ENCODE peak calls at places on chromosomes 2 and 18, in ten cellular contexts. G is endothelial cell of umbilical vein, R is esophagus squamous epithelium, N is ovary, P is HepG2, A is testis, Y is body of pancreas, U is suprapubic skin, L is adrenal gland, T is sigmoid colon. W is an unnamed sample.

GRCh38 chr18:10142496-10143160 is 228.8 kb downstream of the VAPA start:
- DNase-seq in G (peak), R (no peak), N (no peak), P (no peak), A (no peak), Y (no peak), U (no peak), L (no peak), T (no peak), W (no peak)

GRCh38 chr2:95050385-95051300 is 25.1 kb downstream of the MAL start:
- DNase-seq in G (no peak), R (no peak), N (no peak), P (no peak), A (no peak), Y (no peak), U (no peak), L (no peak), T (peak), W (no peak)

GRCh38 chr18:2316082-2316481 is 255.2 kb downstream of the METTL4 start:
- DNase-seq in G (no peak), R (no peak), N (no peak), P (no peak), A (no peak), Y (no peak), U (no peak), L (no peak), T (no peak), W (no peak)

GRCh38 chr18:74613390-74613789 is 15.7 kb downstream of the ZNF407 start:
- DNase-seq in G (no peak), R (no peak), N (no peak), P (no peak), A (no peak), Y (no peak), U (no peak), L (no peak), T (no peak), W (no peak)

GRCh38 chr2:80496770-80497169 is 192.2 kb upstream of the LRRTM1 start:
- DNase-seq in G (no peak), R (no peak), N (no peak), P (no peak), A (no peak), Y (no peak), U (no peak), L (no peak), T (no peak), W (no peak)

GRCh38 chr2:160352492-160352891 is 141.1 kb downstream of the RBMS1 start:
- DNase-seq in G (no peak), R (no peak), N (no peak), P (no peak), A (no peak), Y (no peak), U (no peak), L (no peak), T (no peak), W (no peak)

GRCh38 chr2:44655401-44655864 is 286.1 kb upstream of the SIX3 start:
- DNase-seq in G (no peak), R (no peak), N (no peak), P (no peak), A (no peak), Y (no peak), U (no peak), L (no peak), T (no peak), W (no peak)

GRCh38 chr18:7382631-7383335 is 151.9 kb downstream of the LRRC30 start:
- DNase-seq in G (no peak), R (no peak), N (no peak), P (no peak), A (no peak), Y (no peak), U (no peak), L (no peak), T (no peak), W (no peak)

GRCh38 chr2:181471783-181472182 is 14.6 kb downstream of the ITGA4 start:
- DNase-seq in G (no peak), R (no peak), N (no peak), P (no peak), A (no peak), Y (no peak), U (no peak), L (no peak), T (no peak), W (no peak)

GRCh38 chr2:85053802-85054201 is 79.4 kb upstream of the TCF7L1 start:
- DNase-seq in G (no peak), R (no peak), N (no peak), P (peak), A (no peak), Y (no peak), U (no peak), L (peak), T (no peak), W (peak)

GRCh38 chr18:63848159-63848558 is 39.3 kb upstream of the SERPINB2 start:
- DNase-seq in G (peak), R (no peak), N (no peak), P (peak), A (no peak), Y (no peak), U (no peak), L (no peak), T (no peak), W (no peak)

GRCh38 chr2:233979748-233980147 is 62.6 kb downstream of the TRPM8 start:
- DNase-seq in G (no peak), R (no peak), N (no peak), P (no peak), A (no peak), Y (no peak), U (no peak), L (no peak), T (no peak), W (no peak)
- TF ChIP-seq POLR2A in G (no peak), R (no peak), N (no peak), P (no peak), A (no peak), Y (no peak), U (no peak), L (no peak), T (no peak), W (no peak)

GRCh38 chr2:152221870-152222269 is 46.3 kb upstream of the STAM2 start:
- DNase-seq in G (peak), R (no peak), N (no peak), P (no peak), A (no peak), Y (no peak), U (no peak), L (no peak), T (no peak), W (no peak)

GRCh38 chr2:152223997-152224396 is 48.4 kb upstream of the STAM2 start:
- DNase-seq in G (peak), R (no peak), N (peak), P (no peak), A (peak), Y (no peak), U (no peak), L (no peak), T (no peak), W (no peak)

GRCh38 chr2:152228215-152228614 is 52.7 kb upstream of the STAM2 start:
- DNase-seq in G (no peak), R (no peak), N (no peak), P (no peak), A (no peak), Y (no peak), U (no peak), L (no peak), T (no peak), W (no peak)

GRCh38 chr2:152222975-152223638 is 47.5 kb upstream of the STAM2 start:
- DNase-seq in G (peak), R (no peak), N (peak), P (peak), A (peak), Y (peak), U (no peak), L (peak), T (peak), W (peak)
- H3K27ac ChIP-seq in G (no peak), R (peak), N (no peak), P (no peak), A (no peak), Y (no peak), U (no peak), L (no peak), T (peak), W (no peak)

DNA sequence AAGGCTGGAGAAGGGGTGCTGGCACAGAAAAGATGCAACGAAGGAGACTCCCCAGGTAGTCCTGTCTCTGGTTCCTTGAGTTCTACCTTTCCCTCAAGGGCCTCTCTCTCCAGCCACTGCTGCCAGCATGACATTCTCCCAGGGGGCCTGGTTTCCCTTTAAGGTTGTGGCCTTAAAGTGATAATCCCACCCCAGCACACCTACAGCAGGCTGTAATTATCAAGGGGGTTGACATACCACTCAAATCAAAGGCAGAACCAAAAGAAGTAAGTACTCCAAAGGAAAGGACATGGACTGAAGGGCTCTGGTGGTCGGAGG is 127.4 kb upstream of the MSH6 start:
- DNase-seq in G (no peak), R (no peak), N (no peak), P (no peak), A (no peak), Y (no peak), U (no peak), L (no peak), T (no peak), W (no peak)
- TF ChIP-seq POLR2A in G (no peak), R (no peak), N (no peak), P (no peak), A (no peak), Y (no peak), U (no peak), L (no peak), T (no peak), W (no peak)

GRCh38 chr2:238601433-238602222 is 174.9 kb downstream of the ASB1 start:
- DNase-seq in G (no peak), R (no peak), N (no peak), P (no peak), A (no peak), Y (no peak), U (peak), L (peak), T (peak), W (peak)
- H3K27ac ChIP-seq in G (no peak), R (peak), N (no peak), P (no peak), A (no peak), Y (no peak), U (peak), L (no peak), T (peak), W (peak)